ENCODE peak calls at places on chromosomes 3 and 15, in eight cellular contexts. J is astrocyte of the spinal cord; R is AG08395; C is body of pancreas; N is posterior vena cava; A is fibroblast of the aortic adventitia; P is activated naive CD8-positive, alpha-beta T cell treated with anti-CD3 and anti-CD28 coated beads, Interleukin-2, amount 50 U/mL, for 24 hours; F is skeletal muscle cell. W is an unnamed sample.

GRCh38 chr3:113035387-113035982 is 44.7 kb downstream of the GTPBP8 start:
- DNase-seq in R (peak), N (no peak), A (peak), C (peak), J (peak), P (peak), F (no peak), W (peak)

GRCh38 chr3:122975924-122976293 is 51.7 kb downstream of the SEMA5B start:
- DNase-seq in R (no peak), J (no peak), C (no peak), N (no peak), P (peak), A (no peak), F (no peak), W (no peak)

GRCh38 chr3:123066896-123067688 is at the start of gene PDIA5:
- DNase-seq in P (peak), R (peak), C (peak), J (peak), N (peak), A (peak), F (peak), W (peak)

GRCh38 chr15:80480171-80480811 is 76.1 kb downstream of the ARNT2 start:
- DNase-seq in A (peak), J (peak), R (peak), C (no peak), F (no peak), N (no peak), P (no peak), W (peak)

GRCh38 chr3:147267431-147267830 is 138.9 kb downstream of the ZIC4 start:
- DNase-seq in P (no peak), J (peak), A (peak), R (peak), N (no peak), C (no peak), F (no peak), W (no peak)

GRCh38 chr3:18066899-18067582 is 324.6 kb upstream of the TBC1D5 start:
- DNase-seq in N (no peak), P (no peak), A (no peak), C (no peak), F (no peak), R (no peak), J (no peak), W (no peak)

GRCh38 chr15:40436116-40436891 is 4.4 kb upstream of the BAHD1 start:
- DNase-seq in C (peak), R (no peak), J (no peak), P (no peak), N (no peak), F (no peak), A (no peak), W (peak)

GRCh38 chr3:109640146-109640652 is 302.9 kb upstream of the DPPA4 start:
- DNase-seq in P (no peak), C (no peak), R (no peak), N (no peak), A (no peak), F (no peak), J (no peak), W (no peak)

GRCh38 chr3:4850211-4850927 is 128.9 kb upstream of the BHLHE40 start:
- DNase-seq in J (no peak), A (no peak), F (no peak), C (no peak), R (no peak), N (no peak), P (peak), W (no peak)

GRCh38 chr15:27956285-27956684 is 142.8 kb downstream of the OCA2 start:
- DNase-seq in C (peak), J (peak), F (no peak), P (no peak), N (no peak), R (no peak), A (no peak), W (no peak)

GRCh38 chr3:51378726-51379125 is 6.4 kb upstream of the MANF start:
- DNase-seq in F (no peak), C (no peak), R (no peak), P (no peak), A (no peak), J (no peak), N (peak), W (no peak)

GRCh38 chr3:177150218-177150916 is 46.9 kb downstream of the TBL1XR1 start:
- DNase-seq in R (no peak), J (peak), P (no peak), C (no peak), N (no peak), A (peak), F (no peak), W (no peak)

GRCh38 chr3:98402507-98402906 is 12.0 kb downstream of the OR5K3 start:
- DNase-seq in C (no peak), N (no peak), J (no peak), P (no peak), R (no peak), A (no peak), F (no peak), W (no peak)

GRCh38 chr15:83046558-83047127 is 20.4 kb downstream of the BTBD1 start:
- DNase-seq in C (no peak), R (peak), J (peak), F (peak), P (no peak), N (no peak), A (peak), W (peak)

GRCh38 chr3:111871809-111872623 is 13.0 kb downstream of the PHLDB2 start:
- DNase-seq in P (no peak), A (no peak), F (no peak), C (no peak), N (no peak), J (no peak), R (no peak), W (no peak)

GRCh38 chr3:99941211-99941610 is 123.5 kb downstream of the CMSS1 start:
- DNase-seq in J (no peak), N (no peak), P (no peak), C (no peak), R (no peak), F (no peak), A (no peak), W (no peak)

GRCh38 chr15:90266061-90266431 is 574 bp downstream of the NGRN start:
- DNase-seq in C (peak), A (peak), J (no peak), P (peak), R (peak), N (no peak), F (no peak), W (peak)

GRCh38 chr15:44193651-44194396 is 1.2 kb downstream of the FRMD5 start:
- DNase-seq in C (no peak), N (no peak), J (peak), R (peak), A (peak), P (no peak), F (peak), W (peak)

GRCh38 chr3:31862861-31863260 is 118.2 kb downstream of the OSBPL10 start:
- DNase-seq in N (no peak), R (no peak), A (peak), F (no peak), J (no peak), C (no peak), P (no peak), W (no peak)

GRCh38 chr15:35764661-35765519 is 218.9 kb upstream of the DPH6 start:
- DNase-seq in J (no peak), F (no peak), A (no peak), N (no peak), C (no peak), R (no peak), P (no peak), W (no peak)

GRCh38 chr3:125160911-125161371 is 51.6 kb downstream of the SLC12A8 start:
- DNase-seq in R (no peak), J (peak), F (no peak), A (peak), P (no peak), C (no peak), N (no peak), W (no peak)

GRCh38 chr3:195186041-195186709 is 84.8 kb downstream of the XXYLT1 start:
- DNase-seq in A (no peak), J (no peak), F (no peak), N (peak), C (no peak), R (no peak), P (peak), W (no peak)

GRCh38 chr3:157427906-157428305 is 8.7 kb upstream of the PTX3 start:
- DNase-seq in J (no peak), R (no peak), C (no peak), P (no peak), A (no peak), F (no peak), N (no peak), W (no peak)

GRCh38 chr3:66722675-66723074 is 221.9 kb upstream of the LRIG1 start:
- DNase-seq in R (peak), F (peak), N (peak), P (no peak), A (peak), C (peak), J (peak), W (peak)

GRCh38 chr3:57052662-57053061 is 7.8 kb upstream of the SPATA12 start:
- DNase-seq in N (no peak), A (no peak), P (no peak), F (no peak), R (no peak), C (no peak), J (no peak), W (no peak)

GRCh38 chr3:133608405-133608804 is 34.9 kb downstream of the CDV3 start:
- DNase-seq in A (no peak), P (no peak), C (no peak), R (no peak), N (no peak), F (no peak), J (no peak), W (no peak)

GRCh38 chr3:169041677-169042171 is 621.8 kb downstream of the MECOM start:
- DNase-seq in R (peak), C (no peak), F (peak), N (no peak), J (peak), P (no peak), A (peak), W (peak)

GRCh38 chr15:67036775-67037555 is 28.4 kb upstream of the SMAD3 start:
- DNase-seq in F (no peak), A (no peak), P (no peak), R (no peak), N (no peak), J (no peak), C (no peak), W (no peak)

GRCh38 chr3:138184994-138185393 is 2.1 kb upstream of the ARMC8 start:
- DNase-seq in J (no peak), P (no peak), F (no peak), R (no peak), C (no peak), A (no peak), N (no peak), W (peak)

GRCh38 chr15:40307421-40308165 is at the start of gene PLCB2:
- DNase-seq in A (no peak), J (no peak), F (no peak), C (no peak), R (no peak), P (peak), N (peak), W (no peak)

GRCh38 chr3:194740859-194741486 is 55.3 kb downstream of the FAM43A start:
- DNase-seq in N (no peak), C (no peak), J (peak), A (peak), R (no peak), F (no peak), P (no peak), W (no peak)

GRCh38 chr15:47439870-47440155 is 277.5 kb upstream of the SEMA6D start:
- DNase-seq in R (no peak), A (peak), N (no peak), C (no peak), J (no peak), F (no peak), P (no peak), W (peak)

GRCh38 chr15:73755946-73756345 is 2.8 kb upstream of the INSYN1 start:
- DNase-seq in J (no peak), A (no peak), P (no peak), R (no peak), F (no peak), C (no peak), N (no peak), W (no peak)

GRCh38 chr3:5479229-5479799 is 291.8 kb downstream of the EDEM1 start:
- DNase-seq in A (peak), N (no peak), P (no peak), R (no peak), C (no peak), F (no peak), J (no peak), W (no peak)

GRCh38 chr3:75272708-75273107 is 391.4 kb upstream of the FRG2C start:
- DNase-seq in P (no peak), A (peak), R (peak), F (peak), J (peak), N (no peak), C (no peak), W (peak)

GRCh38 chr15:26661107-26661506 is 111.8 kb downstream of the GABRB3 start:
- DNase-seq in A (no peak), C (no peak), R (no peak), J (no peak), F (no peak), P (no peak), N (no peak), W (no peak)

GRCh38 chr15:65368646-65369045 is 9.2 kb downstream of the IGDCC3 start:
- DNase-seq in F (no peak), J (no peak), P (no peak), A (no peak), R (no peak), C (no peak), N (no peak), W (no peak)

GRCh38 chr3:88150771-88151170 is 1.0 kb downstream of the C3orf38 start:
- DNase-seq in A (no peak), C (no peak), F (no peak), P (no peak), R (no peak), N (no peak), J (peak), W (no peak)

GRCh38 chr3:161409858-161410257 is 38.5 kb upstream of the SPTSSB start:
- DNase-seq in A (no peak), R (no peak), C (no peak), N (no peak), P (no peak), F (no peak), J (no peak), W (no peak)